ENCODE peak calls at places on chromosomes 16 and 17, in eight cellular contexts. Z, M, Q, O, K, W, F and H are unnamed samples.

GRCh38 chr17:65855245-65855644 is 293.8 kb upstream of the AXIN2 start:
- DNase-seq in Z (peak), M (no peak), Q (peak), O (no peak), K (peak), W (peak), F (no peak), H (no peak)

GRCh38 chr17:39700148-39700987 is 504 bp downstream of the ERBB2 start:
- DNase-seq in Z (peak), M (no peak), Q (no peak), O (no peak), K (peak), W (no peak), F (no peak), H (no peak)

GRCh38 chr17:27878776-27879562 is 14.2 kb downstream of the LYRM9 start:
- DNase-seq in Z (no peak), M (peak), Q (no peak), O (no peak), K (no peak), W (no peak), F (no peak), H (no peak)

GRCh38 chr16:2212362-2213324 is 2.0 kb upstream of the BRICD5 start:
- DNase-seq in Z (no peak), M (peak), Q (no peak), O (no peak), K (no peak), W (no peak), F (peak), H (no peak)

GRCh38 chr17:6157716-6158115 is 87.5 kb downstream of the WSCD1 start:
- DNase-seq in Z (no peak), M (no peak), Q (no peak), O (no peak), K (no peak), W (no peak), F (no peak), H (no peak)

GRCh38 chr17:72681844-72682243 is 410.6 kb downstream of the SLC39A11 start:
- DNase-seq in Z (no peak), M (no peak), Q (no peak), O (no peak), K (peak), W (no peak), F (no peak), H (no peak)

GRCh38 chr16:75820672-75821071 is 94.4 kb upstream of the CPHXL start:
- DNase-seq in Z (no peak), M (no peak), Q (no peak), O (no peak), K (peak), W (peak), F (no peak), H (no peak)

GRCh38 chr16:50201784-50202183 is 48.7 kb downstream of the TENT4B start:
- DNase-seq in Z (no peak), M (no peak), Q (no peak), O (no peak), K (no peak), W (no peak), F (no peak), H (no peak)

GRCh38 chr17:50908860-50909764 is 43.0 kb upstream of the TOB1 start:
- DNase-seq in Z (no peak), M (peak), Q (no peak), O (no peak), K (peak), W (no peak), F (peak), H (no peak)

GRCh38 chr16:303760-304505 is 21.0 kb downstream of the PDIA2 start:
- DNase-seq in Z (no peak), M (no peak), Q (no peak), O (no peak), K (no peak), W (peak), F (peak), H (no peak)

GRCh38 chr16:77531741-77532140 is 96.9 kb upstream of the ADAMTS18 start:
- DNase-seq in Z (peak), M (no peak), Q (no peak), O (peak), K (no peak), W (peak), F (no peak), H (peak)

GRCh38 chr16:50251375-50252081 is 14.8 kb upstream of the ADCY7 start:
- DNase-seq in Z (peak), M (no peak), Q (no peak), O (peak), K (no peak), W (no peak), F (no peak), H (peak)

GRCh38 chr17:45902892-45903346 is 8.6 kb downstream of the MAPT start:
- DNase-seq in Z (no peak), M (no peak), Q (no peak), O (no peak), K (no peak), W (peak), F (no peak), H (no peak)

GRCh38 chr17:19590912-19591551 is 57.4 kb downstream of the SLC47A1 start:
- DNase-seq in Z (no peak), M (no peak), Q (no peak), O (no peak), K (peak), W (no peak), F (no peak), H (no peak)

GRCh38 chr17:35519442-35519841 is 18.0 kb downstream of the SLFN12L start:
- DNase-seq in Z (no peak), M (no peak), Q (no peak), O (no peak), K (no peak), W (no peak), F (no peak), H (no peak)

GRCh38 chr16:10121496-10121895 is 60.7 kb downstream of the GRIN2A start:
- DNase-seq in Z (peak), M (no peak), Q (no peak), O (peak), K (no peak), W (no peak), F (no peak), H (peak)

GRCh38 chr16:75552951-75553350 is 3.1 kb downstream of the TMEM231 start:
- DNase-seq in Z (no peak), M (no peak), Q (no peak), O (no peak), K (no peak), W (no peak), F (no peak), H (no peak)

GRCh38 chr17:63939401-63939800 is 7.3 kb upstream of the CD79B start:
- DNase-seq in Z (no peak), M (no peak), Q (no peak), O (no peak), K (no peak), W (no peak), F (no peak), H (no peak)

GRCh38 chr17:70808596-70808995 is 639.3 kb downstream of the KCNJ2 start:
- DNase-seq in Z (peak), M (no peak), Q (no peak), O (no peak), K (peak), W (peak), F (no peak), H (no peak)

GRCh38 chr16:77599793-77600415 is 122.4 kb upstream of the NUDT7 start:
- DNase-seq in Z (peak), M (no peak), Q (peak), O (peak), K (peak), W (peak), F (peak), H (no peak)

GRCh38 chr17:39062846-39063680 is 88.4 kb downstream of the PLXDC1 start:
- DNase-seq in Z (peak), M (no peak), Q (no peak), O (peak), K (peak), W (no peak), F (no peak), H (peak)

GRCh38 chr17:35117984-35118383 is 1.7 kb downstream of the RAD51D start:
- DNase-seq in Z (peak), M (no peak), Q (no peak), O (no peak), K (no peak), W (peak), F (peak), H (no peak)

GRCh38 chr16:50842013-50842505 is 100.2 kb downstream of the CYLD start:
- DNase-seq in Z (no peak), M (no peak), Q (no peak), O (no peak), K (no peak), W (no peak), F (no peak), H (no peak)

GRCh38 chr17:59399914-59400313 is 68.5 kb downstream of the YPEL2 start:
- DNase-seq in Z (no peak), M (no peak), Q (no peak), O (no peak), K (no peak), W (no peak), F (no peak), H (no peak)

GRCh38 chr17:1058423-1059130 is 61.6 kb downstream of the TIMM22 start:
- DNase-seq in Z (peak), M (peak), Q (peak), O (no peak), K (peak), W (peak), F (peak), H (no peak)
- TF ChIP-seq CTCF in Z (peak), M (peak), Q (peak), O (peak), K (peak), W (peak), F (no peak), H (peak)

GRCh38 chr17:60600490-60601431 is 768 bp downstream of the PPM1D start:
- DNase-seq in Z (peak), M (peak), Q (peak), O (peak), K (peak), W (peak), F (peak), H (peak)

GRCh38 chr17:60599220-60599619 is 773 bp upstream of the PPM1D start:
- DNase-seq in Z (no peak), M (no peak), Q (no peak), O (no peak), K (no peak), W (no peak), F (no peak), H (no peak)

GRCh38 chr17:60597297-60597696 is 2.7 kb upstream of the PPM1D start:
- DNase-seq in Z (no peak), M (no peak), Q (no peak), O (no peak), K (no peak), W (no peak), F (no peak), H (no peak)

GRCh38 chr17:60599620-60600489 is at the start of gene PPM1D:
- DNase-seq in Z (peak), M (peak), Q (peak), O (peak), K (peak), W (peak), F (peak), H (peak)

GRCh38 chr17:60598001-60598736 is 1.8 kb upstream of the PPM1D start:
- DNase-seq in Z (no peak), M (no peak), Q (peak), O (no peak), K (no peak), W (no peak), F (peak), H (no peak)
- H3K4me3 ChIP-seq in Z (no peak), M (no peak), Q (no peak), O (no peak), K (no peak), W (no peak), F (no peak), H (no peak)

GRCh38 chr17:74454197-74455024 is 12.0 kb upstream of the CD300A start:
- DNase-seq in Z (peak), M (no peak), Q (peak), O (no peak), K (peak), W (no peak), F (no peak), H (no peak)
- TF ChIP-seq CTCF in Z (no peak), M (no peak), Q (no peak), O (no peak), K (no peak), W (no peak), F (no peak), H (no peak)

GRCh38 chr16:23132921-23133532 is 16.2 kb downstream of the USP31 start:
- DNase-seq in Z (peak), M (no peak), Q (no peak), O (no peak), K (no peak), W (no peak), F (no peak), H (no peak)
- H3K4me3 ChIP-seq in Z (peak), M (no peak), Q (no peak), O (peak), K (no peak), W (no peak), F (no peak), H (no peak)

GRCh38 chr17:1647802-1648581 is 1.7 kb downstream of the RILP start:
- DNase-seq in Z (peak), M (peak), Q (no peak), O (no peak), K (peak), W (peak), F (peak), H (no peak)
- TF ChIP-seq CTCF in Z (no peak), M (no peak), Q (no peak), O (peak), K (no peak), W (no peak), F (no peak), H (no peak)

DNA sequence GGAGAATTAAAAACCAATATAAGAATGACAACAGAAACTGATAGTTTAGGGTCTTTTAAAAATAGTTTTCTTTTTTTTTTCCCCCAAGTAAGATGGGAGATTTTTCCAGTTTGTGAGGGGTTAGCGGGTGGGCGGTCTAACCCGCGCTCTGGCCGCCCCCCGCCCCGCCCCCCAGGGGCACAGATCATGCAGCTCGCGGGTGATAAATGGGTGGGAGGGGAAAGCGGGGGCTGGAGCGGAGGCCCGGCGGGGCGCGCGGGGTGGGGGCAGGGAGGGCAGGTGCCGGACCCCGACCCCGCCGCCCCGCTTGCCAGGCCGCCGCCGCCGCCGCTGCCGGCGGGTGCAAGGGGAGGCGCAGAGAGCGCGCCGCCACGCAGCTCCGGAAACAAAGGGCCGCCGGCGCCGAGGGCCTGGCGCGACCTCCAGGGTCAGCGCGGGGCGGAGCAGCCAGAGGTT is 60.1 kb upstream of the GSE1 start:
- DNase-seq in Z (no peak), M (no peak), Q (no peak), O (no peak), K (peak), W (no peak), F (no peak), H (no peak)
- H3K4me3 ChIP-seq in Z (peak), M (peak), Q (peak), O (peak), K (peak), W (peak), F (peak), H (peak)

GRCh38 chr16:22198547-22199293 is 7.4 kb upstream of the EEF2K start:
- DNase-seq in Z (peak), M (no peak), Q (no peak), O (no peak), K (no peak), W (peak), F (no peak), H (no peak)
- TF ChIP-seq CTCF in Z (no peak), M (no peak), Q (no peak), O (peak), K (no peak), W (no peak), F (peak), H (no peak)

GRCh38 chr16:87267566-87267965 is 49.6 kb downstream of the C16orf95 start:
- DNase-seq in Z (no peak), M (no peak), Q (no peak), O (no peak), K (no peak), W (no peak), F (no peak), H (no peak)

GRCh38 chr16:87266846-87267245 is 50.3 kb downstream of the C16orf95 start:
- DNase-seq in Z (no peak), M (no peak), Q (no peak), O (no peak), K (no peak), W (no peak), F (no peak), H (no peak)

GRCh38 chr16:87273471-87274030 is 43.6 kb downstream of the C16orf95 start:
- DNase-seq in Z (no peak), M (no peak), Q (no peak), O (no peak), K (no peak), W (no peak), F (no peak), H (no peak)

GRCh38 chr16:87274808-87275207 is 42.4 kb downstream of the C16orf95 start:
- DNase-seq in Z (no peak), M (no peak), Q (no peak), O (no peak), K (no peak), W (no peak), F (no peak), H (no peak)

GRCh38 chr16:87271256-87271655 is 45.9 kb downstream of the C16orf95 start:
- DNase-seq in Z (no peak), M (no peak), Q (no peak), O (no peak), K (no peak), W (no peak), F (no peak), H (no peak)
- H3K4me3 ChIP-seq in Z (no peak), M (no peak), Q (no peak), O (no peak), K (no peak), W (no peak), F (no peak), H (no peak)

GRCh38 chr16:61261315-61261714 is 774.9 kb downstream of the CDH8 start:
- DNase-seq in Z (no peak), M (no peak), Q (no peak), O (no peak), K (no peak), W (no peak), F (no peak), H (no peak)

GRCh38 chr16:61263400-61263799 is 772.8 kb downstream of the CDH8 start:
- DNase-seq in Z (no peak), M (no peak), Q (no peak), O (no peak), K (peak), W (no peak), F (no peak), H (no peak)
- TF ChIP-seq CTCF in Z (no peak), M (no peak), Q (no peak), O (no peak), K (no peak), W (no peak), F (no peak), H (no peak)

GRCh38 chr17:7176870-7177209 is 2.3 kb downstream of the ASGR1 start:
- DNase-seq in Z (no peak), M (no peak), Q (no peak), O (no peak), K (peak), W (no peak), F (no peak), H (no peak)

GRCh38 chr17:7175363-7175733 is 3.8 kb downstream of the ASGR1 start:
- DNase-seq in Z (no peak), M (no peak), Q (no peak), O (no peak), K (no peak), W (no peak), F (no peak), H (no peak)

GRCh38 chr17:7176107-7176851 is 2.9 kb downstream of the ASGR1 start:
- DNase-seq in Z (no peak), M (no peak), Q (no peak), O (no peak), K (no peak), W (no peak), F (no peak), H (no peak)

GRCh38 chr17:7174603-7175362 is 4.4 kb downstream of the ASGR1 start:
- DNase-seq in Z (no peak), M (no peak), Q (no peak), O (no peak), K (no peak), W (no peak), F (no peak), H (no peak)

DNA sequence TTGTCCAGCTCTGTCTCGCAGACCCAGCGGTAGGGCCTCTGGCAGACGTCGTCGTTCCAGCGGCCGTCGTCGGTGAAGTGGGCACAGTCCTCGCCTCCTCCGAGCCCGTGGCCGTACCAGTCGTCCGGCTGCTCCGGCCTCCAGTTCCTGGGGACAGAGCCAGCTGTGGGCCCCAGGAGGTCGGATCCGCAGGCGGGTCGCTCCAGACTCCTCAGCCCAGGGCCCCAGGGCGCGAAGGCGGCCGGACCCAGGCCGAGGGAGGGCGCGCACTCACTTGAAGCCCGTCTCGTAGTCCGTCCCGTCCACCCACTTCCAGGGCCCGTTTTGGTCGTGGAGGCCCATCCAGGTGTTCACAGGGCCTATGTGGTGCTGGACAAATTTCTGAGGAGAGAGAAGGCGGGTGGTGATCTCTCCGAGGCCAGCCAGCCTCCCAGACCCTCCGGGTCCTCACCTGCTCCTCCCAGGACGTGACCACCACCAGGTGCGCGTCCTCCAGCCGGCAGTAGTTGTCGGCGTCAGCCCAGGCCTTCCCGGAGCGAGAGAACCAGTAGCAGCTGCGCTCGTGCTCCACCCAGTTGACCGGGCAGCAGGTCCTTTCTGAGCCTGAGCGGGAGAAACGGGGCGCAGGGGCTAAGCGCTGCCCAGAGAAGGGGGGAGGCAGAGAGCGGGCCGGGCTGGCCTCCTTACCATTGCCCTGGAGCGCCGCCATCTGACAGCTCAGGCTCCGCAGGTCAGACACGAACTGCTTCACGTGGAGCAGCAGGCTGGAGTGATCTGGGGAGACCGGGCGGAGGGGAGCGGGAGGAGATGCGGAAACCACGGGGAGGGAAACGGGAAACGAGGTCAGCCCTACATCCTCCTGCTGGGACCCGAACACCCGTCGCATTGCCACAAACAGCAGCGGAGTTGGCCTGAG is 5.2 kb downstream of the ASGR1 start:
- DNase-seq in Z (no peak), M (peak), Q (peak), O (no peak), K (peak), W (no peak), F (peak), H (no peak)
- H3K4me3 ChIP-seq in Z (no peak), M (no peak), Q (peak), O (no peak), K (peak), W (no peak), F (no peak), H (no peak)